ENCODE peak calls at places on chromosomes 13 and 19, in ten cellular contexts. G is stimulated activated naive CD8-positive, alpha-beta T cell treated with anti-CD3 and anti-CD28 coated beads, Interleukin-15, amount 100 ng/mL, for 72 hours; C is hepatocyte; S is GM04504; Y is activated T-helper 1 cell treated with anti-CD3 and anti-CD28 coated beads, Interleukin-12 subunit alpha, Interleukin-12 subunit beta, Interleukin-2, Interleukin-4 antibody, amounts not matched to agents 30 ng/mL and 10 ng/mL and 1 ng/mL, durations not matched to agents 14 hours and 24 hours and 36 hours; K is M059J; B is stimulated activated CD4-positive, alpha-beta T cell treated with anti-CD3 and anti-CD28 coated beads, Interleukin-1b, Interleukin-23, amount 100 ng/mL, for 24 hours; O is stimulated activated CD8-positive, alpha-beta memory T cell treated with anti-CD3 and anti-CD28 coated beads, Interleukin-4, amount 100 ng/mL, for 1 hour; W is NCI-H1092 treated with DMSO at 0.1 percent for 48 hours; X is body of pancreas. F is an unnamed sample.

GRCh38 chr13:40288259-40288658 is 378.2 kb downstream of the FOXO1 start:
- DNase-seq in W (no peak), C (no peak), X (peak), Y (no peak), G (no peak), S (no peak), K (no peak), B (no peak), O (no peak), F (no peak)

GRCh38 chr19:14515501-14516047 is 2.6 kb downstream of the DNAJB1 start:
- DNase-seq in G (no peak), C (no peak), S (no peak), X (no peak), K (no peak), B (no peak), W (no peak), Y (no peak), O (no peak), F (no peak)

GRCh38 chr13:35164324-35164932 is 222.4 kb downstream of the NBEA start:
- DNase-seq in W (no peak), C (peak), S (no peak), X (no peak), K (peak), G (no peak), O (no peak), B (no peak), Y (no peak), F (no peak)

GRCh38 chr19:9075064-9075964 is 11.5 kb upstream of the OR1M1 start:
- DNase-seq in W (no peak), K (peak), X (peak), C (peak), G (no peak), B (no peak), S (peak), O (no peak), Y (no peak), F (no peak)

GRCh38 chr19:40433391-40434216 is 7.8 kb upstream of the SERTAD1 start:
- DNase-seq in S (peak), W (peak), O (no peak), Y (peak), K (peak), X (peak), G (peak), C (peak), B (no peak), F (peak)

GRCh38 chr13:26919311-26919710 is 158.7 kb upstream of the GPR12 start:
- DNase-seq in S (no peak), X (no peak), C (no peak), G (no peak), Y (no peak), W (no peak), K (peak), O (no peak), B (no peak), F (no peak)

GRCh38 chr19:49468199-49468598 is 5.8 kb upstream of the FLT3LG start:
- DNase-seq in Y (no peak), O (no peak), C (no peak), X (no peak), B (no peak), S (no peak), K (no peak), G (no peak), W (no peak), F (no peak)

GRCh38 chr19:52258426-52258825 is 11.0 kb upstream of the ZNF766 start:
- DNase-seq in C (no peak), B (no peak), G (no peak), K (peak), W (no peak), O (no peak), S (no peak), Y (no peak), X (no peak), F (no peak)

GRCh38 chr13:23510979-23511735 is 59.1 kb upstream of the TNFRSF19 start:
- DNase-seq in Y (no peak), X (peak), K (peak), S (no peak), W (peak), B (no peak), G (no peak), O (no peak), C (peak), F (no peak)

F was measured in T-helper 2 cell treated with Interferon-gamma antibody and Interleukin-4, amounts not matched to agents 5 μg/mL and 100 μg/mL, for 36 hours.